ENCODE peak calls at places on chromosomes 4 and X, in six cellular contexts. L is nephron progenitor cell; Z is EH; J is GM04503; K is AG10803; P is activated CD4-positive, alpha-beta T cell treated with anti-CD3 and anti-CD28 coated beads for 48 hours. H is an unnamed sample.

GRCh38 chrX:153934473-153935325 is at the start of gene NAA10:
- DNase-seq in Z (peak), K (peak), J (no peak), L (peak), P (peak), H (peak)

GRCh38 chr4:1004557-1005485 is 6.6 kb upstream of the FGFRL1 start:
- DNase-seq in K (no peak), Z (no peak), L (no peak), J (no peak), P (no peak), H (no peak)

GRCh38 chr4:24778427-24779225 is 16.7 kb upstream of the SOD3 start:
- DNase-seq in P (no peak), L (no peak), J (peak), Z (peak), K (peak), H (peak)

GRCh38 chrX:74613350-74614192 is 853 bp downstream of the RLIM start:
- DNase-seq in J (peak), L (peak), Z (peak), P (no peak), K (peak), H (no peak)

GRCh38 chr4:150140774-150141400 is 62.6 kb downstream of the DCLK2 start:
- DNase-seq in J (no peak), P (no peak), Z (peak), K (peak), L (no peak), H (no peak)

GRCh38 chr4:142372570-142373300 is 473.4 kb downstream of the INPP4B start:
- DNase-seq in P (no peak), Z (peak), J (no peak), K (no peak), L (no peak), H (no peak)

GRCh38 chr4:110751991-110752390 is 129.1 kb upstream of the PITX2 start:
- DNase-seq in Z (no peak), P (no peak), L (no peak), K (peak), J (no peak), H (no peak)

GRCh38 chrX:10922158-10922557 is 189.0 kb upstream of the HCCS start:
- DNase-seq in Z (peak), L (no peak), K (peak), J (peak), P (no peak), H (no peak)

GRCh38 chr4:81376720-81377119 is 95.0 kb downstream of the RASGEF1B start:
- DNase-seq in K (no peak), L (no peak), P (no peak), Z (no peak), J (no peak), H (no peak)

GRCh38 chrX:102345916-102346315 is 93.9 kb downstream of the NXF2B start:
- DNase-seq in Z (peak), P (peak), L (peak), K (peak), J (no peak), H (peak)

GRCh38 chr4:14428125-14428524 is 574.2 kb upstream of the CPEB2 start:
- DNase-seq in K (no peak), P (no peak), Z (no peak), J (no peak), L (no peak), H (no peak)

GRCh38 chr4:87038837-87039715 is 104.3 kb downstream of the AFF1 start:
- DNase-seq in K (peak), Z (peak), J (peak), P (no peak), L (peak), H (peak)

GRCh38 chr4:168840988-168841681 is 168.9 kb downstream of the CBR4 start:
- DNase-seq in Z (peak), L (no peak), J (no peak), P (no peak), K (no peak), H (no peak)

GRCh38 chrX:110992611-110993010 is 103.4 kb upstream of the PAK3 start:
- DNase-seq in J (no peak), P (peak), K (peak), L (peak), Z (peak), H (no peak)

GRCh38 chrX:78708171-78708570 is 39.3 kb upstream of the LPAR4 start:
- DNase-seq in Z (peak), L (no peak), P (no peak), K (peak), J (no peak), H (no peak)

GRCh38 chr4:73087871-73088270 is 18.4 kb upstream of the COX18 start:
- DNase-seq in K (no peak), J (no peak), L (no peak), Z (no peak), P (no peak), H (no peak)

GRCh38 chr4:8403981-8404380 is 36.5 kb downstream of the ACOX3 start:
- DNase-seq in P (no peak), Z (no peak), J (no peak), L (no peak), K (no peak), H (no peak)

GRCh38 chr4:1747603-1747967 is 26.3 kb downstream of the TACC3 start:
- DNase-seq in P (no peak), Z (no peak), K (no peak), L (no peak), J (no peak), H (no peak)

GRCh38 chr4:150769845-150770244 is 187.9 kb downstream of the MAB21L2 start:
- DNase-seq in Z (no peak), L (no peak), P (no peak), K (no peak), J (no peak), H (no peak)

GRCh38 chrX:45668686-45669443 is 468.2 kb upstream of the DIPK2B start:
- DNase-seq in K (peak), J (peak), P (no peak), Z (peak), L (no peak), H (no peak)

GRCh38 chr4:22179124-22179874 is 230.7 kb upstream of the KCNIP4 start:
- DNase-seq in K (peak), Z (peak), L (no peak), J (peak), P (no peak), H (no peak)

GRCh38 chr4:182928061-182928460 is 10.9 kb upstream of the DCTD start:
- DNase-seq in J (no peak), Z (no peak), K (no peak), P (no peak), L (no peak), H (no peak)

GRCh38 chr4:952881-953573 is 20.3 kb downstream of the DGKQ start:
- DNase-seq in L (no peak), Z (no peak), K (no peak), J (no peak), P (no peak), H (peak)

GRCh38 chrX:153351981-153352380 is 18.0 kb downstream of the ZNF275 start:
- DNase-seq in J (no peak), L (no peak), P (no peak), Z (no peak), K (no peak), H (no peak)

GRCh38 chrX:150690126-150690525 is 3.1 kb upstream of the MTMR1 start:
- DNase-seq in Z (peak), L (no peak), P (peak), J (peak), K (peak), H (no peak)

GRCh38 chr4:9765091-9765490 is 16.3 kb upstream of the DRD5 start:
- DNase-seq in Z (peak), L (peak), K (peak), P (peak), J (no peak), H (no peak)

GRCh38 chr4:20196476-20196875 is 55.2 kb upstream of the SLIT2 start:
- DNase-seq in J (no peak), L (no peak), K (no peak), P (no peak), Z (peak), H (no peak)

GRCh38 chr4:67550491-67551256 is 5.4 kb upstream of the CENPC start:
- DNase-seq in Z (no peak), K (no peak), L (no peak), P (no peak), J (no peak), H (no peak)

GRCh38 chrX:150184487-150184886 is 178.6 kb upstream of the MAMLD1 start:
- DNase-seq in P (no peak), J (no peak), K (no peak), L (no peak), Z (no peak), H (no peak)

GRCh38 chr4:138090145-138090917 is 151.8 kb downstream of the SLC7A11 start:
- DNase-seq in P (peak), L (peak), J (peak), Z (peak), K (peak), H (no peak)

GRCh38 chrX:119783026-119783425 is 8.4 kb downstream of the RPL39 start:
- DNase-seq in P (no peak), L (no peak), Z (no peak), J (no peak), K (no peak), H (no peak)

GRCh38 chrX:68685722-68686683 is 38.5 kb downstream of the STARD8 start:
- DNase-seq in P (peak), Z (peak), L (peak), J (no peak), K (peak), H (no peak)

GRCh38 chrX:11341274-11342256 is 48.4 kb downstream of the AMELX start:
- DNase-seq in Z (peak), L (no peak), J (peak), P (no peak), K (peak), H (peak)

GRCh38 chr4:88720749-88721428 is 23.3 kb upstream of the NAP1L5 start:
- DNase-seq in L (no peak), P (no peak), Z (no peak), J (no peak), K (peak), H (no peak)

GRCh38 chr4:109406337-109406931 is 27.2 kb upstream of the SEC24B start:
- DNase-seq in L (peak), Z (peak), P (peak), K (peak), J (no peak), H (no peak)

GRCh38 chr4:5133201-5133600 is 81.9 kb downstream of the STK32B start:
- DNase-seq in K (no peak), J (no peak), L (no peak), P (no peak), Z (peak), H (no peak)

GRCh38 chr4:183610613-183611012 is 48.4 kb downstream of the RWDD4 start:
- DNase-seq in L (no peak), J (no peak), P (no peak), K (no peak), Z (no peak), H (no peak)

GRCh38 chrX:46294234-46294633 is 251.0 kb downstream of the ZNF674 start:
- DNase-seq in K (peak), J (peak), Z (peak), P (no peak), L (no peak), H (no peak)

GRCh38 chr4:57287687-57288604 is 177.8 kb upstream of the IGFBP7 start:
- DNase-seq in P (no peak), Z (no peak), J (no peak), K (no peak), L (no peak), H (no peak)